ENCODE peak calls at places on chromosome 5, in eight cellular contexts. L is mesothelial cell of epicardium; J is CD14-positive monocyte; T is CD8-positive, alpha-beta T cell; X is choroid plexus epithelial cell; O is kidney epithelial cell; K is breast epithelium; Q is OCI-LY7. A is an unnamed sample.

GRCh38 chr5:22023784-22024183 is 829.4 kb downstream of the CDH12 start:
- DNase-seq in Q (no peak), L (no peak), J (no peak), O (no peak), K (no peak), X (no peak), T (no peak), A (no peak)

GRCh38 chr5:7871560-7872113 is 2.7 kb downstream of the MTRR start:
- DNase-seq in L (no peak), T (no peak), Q (peak), K (no peak), O (no peak), X (no peak), J (no peak), A (no peak)

GRCh38 chr5:126334755-126335154 is 88.5 kb upstream of the GRAMD2B start:
- DNase-seq in T (no peak), J (no peak), L (no peak), X (no peak), K (no peak), O (no peak), Q (no peak), A (no peak)

GRCh38 chr5:149412783-149413476 is 33.8 kb upstream of the IL17B start:
- DNase-seq in Q (no peak), J (no peak), K (no peak), X (no peak), T (no peak), L (no peak), O (no peak), A (no peak)

GRCh38 chr5:171667341-171668096 is 118.1 kb upstream of the SMIM23 start:
- DNase-seq in L (peak), X (peak), O (peak), T (no peak), J (no peak), Q (no peak), K (peak), A (peak)

GRCh38 chr5:179827684-179828083 is 7.0 kb downstream of the SQSTM1 start:
- DNase-seq in X (peak), O (no peak), J (peak), Q (no peak), T (no peak), L (no peak), K (no peak), A (peak)

GRCh38 chr5:53908752-53909151 is 348.3 kb downstream of the NDUFS4 start:
- DNase-seq in J (no peak), T (no peak), L (no peak), O (no peak), Q (no peak), K (no peak), X (no peak), A (peak)

GRCh38 chr5:87912419-87912818 is 356.2 kb downstream of the TMEM161B start:
- DNase-seq in X (no peak), Q (no peak), O (no peak), K (no peak), T (no peak), J (no peak), L (no peak), A (peak)

GRCh38 chr5:36936309-36936708 is 59.7 kb downstream of the NIPBL start:
- DNase-seq in X (no peak), L (no peak), Q (no peak), T (no peak), K (no peak), J (no peak), O (no peak), A (no peak)

GRCh38 chr5:100595812-100596173 is 60.6 kb downstream of the FAM174A start:
- DNase-seq in K (no peak), L (no peak), T (no peak), X (no peak), J (no peak), O (no peak), Q (no peak), A (no peak)

GRCh38 chr5:133882107-133882695 is 86.2 kb downstream of the C5orf15 start:
- DNase-seq in X (no peak), T (no peak), L (no peak), O (no peak), K (no peak), Q (no peak), J (no peak), A (no peak)

GRCh38 chr5:149831492-149831891 is 101.4 kb downstream of the PPARGC1B start:
- DNase-seq in T (no peak), J (no peak), X (peak), L (no peak), Q (no peak), K (no peak), O (no peak), A (peak)

GRCh38 chr5:106766913-106767312 is 903.8 kb downstream of the EFNA5 start:
- DNase-seq in K (no peak), O (no peak), L (no peak), X (no peak), T (no peak), Q (no peak), J (no peak), A (no peak)

GRCh38 chr5:170597109-170597741 is 93.4 kb downstream of the KCNIP1 start:
- DNase-seq in L (no peak), J (no peak), Q (no peak), K (no peak), O (peak), X (peak), T (no peak), A (peak)

GRCh38 chr5:56816546-56817081 is 1.3 kb downstream of the MAP3K1 start:
- DNase-seq in T (peak), K (peak), L (no peak), O (no peak), X (peak), J (peak), Q (peak), A (peak)

GRCh38 chr5:150270546-150271295 is 18.9 kb downstream of the CAMK2A start:
- DNase-seq in J (no peak), T (no peak), O (no peak), X (no peak), K (no peak), Q (no peak), L (no peak), A (no peak)

GRCh38 chr5:14270212-14270702 is 127.1 kb downstream of the TRIO start:
- DNase-seq in Q (peak), O (no peak), L (no peak), T (no peak), X (peak), K (no peak), J (no peak), A (peak)

GRCh38 chr5:139631520-139632165 is 16.5 kb upstream of the CXXC5 start:
- DNase-seq in J (no peak), T (no peak), O (no peak), L (no peak), K (no peak), Q (no peak), X (no peak), A (no peak)

GRCh38 chr5:31753700-31754461 is 115.0 kb downstream of the PDZD2 start:
- DNase-seq in K (no peak), T (no peak), X (no peak), J (no peak), O (no peak), Q (no peak), L (no peak), A (no peak)

GRCh38 chr5:43659075-43659474 is 56.1 kb downstream of the NNT start:
- DNase-seq in L (no peak), T (no peak), O (no peak), K (no peak), Q (no peak), J (no peak), X (no peak), A (no peak)

GRCh38 chr5:4720831-4721230 is 419.3 kb upstream of the ADAMTS16 start:
- DNase-seq in J (no peak), O (no peak), K (no peak), T (no peak), L (no peak), Q (no peak), X (peak), A (peak)

GRCh38 chr5:6659941-6660684 is 26.9 kb downstream of the SRD5A1 start:
- DNase-seq in J (no peak), Q (peak), K (no peak), T (no peak), O (no peak), X (no peak), L (no peak), A (no peak)

GRCh38 chr5:140556438-140556837 is 835 bp downstream of the SRA1 start:
- DNase-seq in O (no peak), K (no peak), X (peak), Q (peak), L (no peak), T (no peak), J (no peak), A (no peak)

GRCh38 chr5:74357827-74358226 is 282.7 kb downstream of the ENC1 start:
- DNase-seq in Q (no peak), J (no peak), K (no peak), X (no peak), T (no peak), O (no peak), L (no peak), A (no peak)

GRCh38 chr5:131538177-131538593 is 96.8 kb downstream of the RAPGEF6 start:
- DNase-seq in J (peak), K (no peak), Q (no peak), L (no peak), O (peak), T (no peak), X (peak), A (peak)

GRCh38 chr5:85868070-85868469 is 749.7 kb upstream of the COX7C start:
- DNase-seq in O (no peak), T (no peak), J (no peak), X (no peak), Q (no peak), K (no peak), L (no peak), A (no peak)
- TF ChIP-seq CTCF in O (no peak), T (no peak), J (no peak), X (no peak), Q (no peak), K (no peak), L (no peak), A (no peak)

DNA sequence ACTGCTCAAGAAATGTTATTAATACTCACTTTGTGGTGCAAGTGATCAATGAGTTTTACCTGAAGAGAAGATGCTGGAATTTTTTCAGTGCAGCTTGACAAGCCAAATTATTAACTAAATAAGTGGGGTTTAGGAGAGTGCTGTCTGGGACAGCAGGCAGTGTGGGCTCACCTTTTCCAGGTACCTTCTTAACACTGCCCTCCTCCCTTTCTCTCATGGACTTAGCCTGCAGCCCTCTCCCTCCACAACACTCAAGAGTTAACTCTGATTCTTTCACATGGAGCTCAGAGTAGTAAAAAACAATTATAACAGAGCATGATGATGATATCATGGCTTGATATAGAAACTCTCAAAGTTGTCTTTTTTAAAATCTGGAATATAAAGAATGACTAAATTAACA is 404.8 kb upstream of the SLC30A5 start:
- DNase-seq in O (no peak), K (no peak), Q (no peak), T (no peak), X (no peak), L (no peak), J (no peak), A (no peak)
- TF ChIP-seq CTCF in O (no peak), K (no peak), Q (no peak), T (no peak), X (no peak), L (no peak), J (no peak), A (no peak)

DNA sequence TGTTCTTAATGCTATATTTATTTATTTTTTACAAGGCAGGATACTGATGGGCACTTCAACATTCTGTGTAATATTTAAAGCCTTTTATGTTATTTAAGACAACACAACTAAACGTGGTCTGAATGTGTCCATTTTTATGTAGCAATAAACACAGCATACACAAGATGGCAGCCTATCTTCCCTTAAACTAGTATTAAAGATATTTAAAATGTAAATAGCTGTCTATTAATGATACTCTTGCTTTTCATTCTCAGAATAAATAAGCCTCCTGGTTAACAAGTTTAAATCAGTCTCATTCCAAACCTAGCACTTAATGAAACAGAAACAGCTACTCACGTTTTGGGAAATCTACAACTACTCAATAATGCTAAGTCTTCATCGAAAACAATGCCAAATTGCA is 315.7 kb downstream of the MCTP1 start:
- DNase-seq in O (no peak), Q (peak), K (no peak), L (no peak), J (no peak), X (peak), T (no peak), A (peak)
- TF ChIP-seq CTCF in O (peak), Q (peak), K (no peak), L (no peak), J (no peak), X (peak), T (no peak), A (peak)

DNA sequence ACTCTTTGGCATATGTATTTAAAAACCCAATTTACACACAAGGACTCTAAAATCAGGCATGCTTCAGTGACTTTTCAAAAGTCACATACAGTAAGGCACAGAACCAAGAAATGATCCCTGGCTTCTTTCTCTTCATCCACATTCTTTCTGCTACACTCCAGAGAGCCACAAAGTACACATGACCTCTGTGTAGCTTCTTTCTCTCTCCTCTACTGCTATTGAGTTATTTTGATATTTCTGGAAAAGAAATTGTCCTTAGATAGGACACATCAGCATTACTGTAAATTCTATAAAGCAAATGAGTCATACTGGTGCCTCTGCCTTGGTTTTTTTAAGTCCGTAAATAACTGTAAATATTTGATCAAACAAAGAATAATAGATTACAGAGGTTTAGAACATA is 96.3 kb downstream of the KIAA0825 start:
- DNase-seq in L (no peak), J (no peak), O (no peak), Q (no peak), T (no peak), K (no peak), X (peak), A (no peak)
- TF ChIP-seq CTCF in L (no peak), J (no peak), O (no peak), Q (no peak), T (no peak), K (no peak), X (no peak), A (no peak)

DNA sequence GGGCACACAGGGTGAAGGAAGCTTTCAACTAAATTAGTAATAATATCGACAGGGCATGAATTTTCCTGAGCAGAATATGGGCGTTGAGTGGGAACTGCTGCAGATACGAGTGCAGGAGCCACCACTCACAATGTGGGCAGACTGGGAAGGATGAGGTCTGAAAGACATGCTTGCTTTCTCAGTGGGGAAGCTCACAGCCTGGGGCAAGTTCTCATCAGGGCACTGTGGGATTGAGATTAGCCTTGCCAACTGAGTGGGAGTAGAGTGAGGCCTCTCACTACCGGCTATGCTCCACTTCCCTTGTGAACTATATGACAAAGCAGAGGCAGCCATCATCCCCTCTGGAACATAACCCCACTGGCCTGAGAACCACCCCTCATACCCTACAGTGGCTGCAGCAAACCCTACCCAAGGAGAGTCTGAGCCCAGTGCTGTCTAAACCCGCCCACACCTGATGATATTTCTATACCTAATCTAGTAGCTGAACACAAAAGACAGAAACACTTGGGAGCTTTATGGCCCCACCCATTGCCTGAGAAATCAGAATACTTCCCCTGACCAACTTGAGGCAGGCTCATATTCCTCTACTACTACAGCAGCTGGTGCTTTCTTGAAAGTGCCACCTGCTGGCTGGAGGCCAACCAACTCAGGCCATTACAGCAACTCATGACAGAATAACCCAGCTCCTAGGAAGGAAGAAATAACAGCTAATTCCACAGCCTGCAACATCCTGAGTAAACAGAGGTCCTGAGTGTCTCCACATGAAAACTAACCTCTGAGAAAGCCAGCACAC is 173.7 kb upstream of the SPEF2 start:
- DNase-seq in T (no peak), O (no peak), X (no peak), J (no peak), K (no peak), L (no peak), Q (no peak), A (no peak)
- TF ChIP-seq CTCF in T (no peak), O (no peak), X (no peak), J (no peak), K (no peak), L (no peak), Q (peak), A (no peak)

DNA sequence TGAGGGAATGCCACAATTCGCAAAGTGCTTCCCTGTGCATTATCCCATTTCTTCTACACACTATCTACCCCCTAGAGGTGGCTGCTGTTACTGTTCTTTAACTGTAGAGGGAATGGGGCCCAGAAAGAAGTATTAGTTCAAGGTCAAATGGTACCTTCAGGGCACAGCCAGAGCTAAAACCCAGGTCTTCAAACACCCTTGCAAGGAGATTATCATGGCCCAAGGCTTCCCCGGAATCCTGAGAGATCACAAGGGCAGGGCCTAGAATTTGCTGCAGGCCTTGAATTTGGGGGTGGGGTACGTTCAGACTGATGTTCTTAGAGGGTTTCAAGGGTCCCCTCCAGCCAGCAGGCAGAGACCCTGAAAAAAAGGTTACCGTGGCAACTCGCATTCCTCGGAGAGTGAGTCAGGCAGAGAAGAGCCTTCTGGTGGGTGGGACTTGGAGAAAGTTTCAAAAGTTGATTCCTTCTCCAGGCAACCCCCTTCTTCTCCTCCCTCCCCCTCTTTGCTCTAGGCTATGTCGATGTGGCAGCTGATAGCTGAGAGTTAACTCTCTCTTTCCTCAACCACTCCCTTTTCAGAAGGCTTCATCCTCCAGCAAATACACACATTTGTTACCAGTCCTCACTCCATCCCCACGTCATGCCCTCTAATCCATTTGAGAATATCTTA is 1.9 kb downstream of the SPARC start:
- DNase-seq in L (peak), X (peak), K (peak), J (no peak), O (peak), Q (no peak), T (no peak), A (peak)
- TF ChIP-seq CTCF in L (peak), X (peak), K (peak), J (peak), O (peak), Q (no peak), T (no peak), A (peak)

DNA sequence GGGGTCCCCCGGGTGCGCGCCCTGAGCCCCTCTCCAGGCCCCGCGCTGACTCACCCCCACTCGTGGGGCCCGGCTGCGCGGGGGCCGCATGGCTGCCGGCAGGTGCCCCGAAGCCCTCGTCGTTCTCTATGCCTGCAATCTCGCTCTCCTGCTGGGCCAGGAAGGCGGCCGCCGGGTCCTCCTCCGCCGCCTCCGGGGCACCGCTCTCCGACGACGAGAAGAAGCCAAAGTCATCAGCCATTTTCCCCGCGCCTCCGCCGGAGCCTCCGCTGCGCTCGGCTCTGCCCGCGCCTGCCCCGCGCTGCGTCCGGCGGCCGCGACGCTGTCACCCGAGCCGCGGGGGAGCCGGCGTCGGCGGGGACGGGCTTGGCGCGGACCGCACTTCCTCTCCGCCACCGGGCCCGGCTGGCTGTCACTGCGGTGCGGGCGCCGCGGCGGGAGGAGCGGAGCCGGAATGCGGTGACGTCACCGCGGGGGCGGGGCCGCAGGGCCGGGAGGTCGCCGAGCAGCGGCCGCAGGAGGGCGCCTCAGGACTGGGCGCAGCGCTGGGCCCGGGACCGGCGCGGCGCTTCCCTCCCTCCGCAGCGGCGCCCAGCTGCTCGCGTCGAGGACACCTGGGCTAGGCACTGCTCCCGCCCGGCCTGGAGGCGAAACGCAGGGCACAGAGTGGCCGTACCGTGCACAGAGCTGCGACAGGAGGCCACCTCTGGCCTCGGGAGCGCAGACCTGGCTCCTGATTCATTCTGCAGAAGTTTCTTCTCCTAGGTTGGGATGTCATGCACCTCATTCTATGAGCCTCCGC is at the start of gene CLTB:
- DNase-seq in T (peak), Q (peak), K (peak), X (peak), O (no peak), L (peak), J (peak), A (peak)
- TF ChIP-seq CTCF in T (peak), Q (peak), K (no peak), X (peak), O (no peak), L (peak), J (peak), A (peak)

A was measured in epithelial cell of esophagus.